ENCODE peak calls at places on chromosomes 2 and 18, in six cellular contexts. O is left ventricle myocardium inferior; U is heart right ventricle; X is dorsolateral prefrontal cortex; Q is lower lobe of right lung; E is CD8-positive, alpha-beta T cell. B is an unnamed sample.

GRCh38 chr18:24704921-24705620 is 244.6 kb downstream of the HRH4 start:
- DNase-seq in O (no peak), U (no peak), X (no peak), Q (no peak), E (no peak), B (no peak)

GRCh38 chr2:168346725-168347477 is 99.5 kb upstream of the STK39 start:
- DNase-seq in O (peak; percentile 42), U (peak; percentile 69), X (peak; percentile 78), Q (peak; percentile 56), E (peak; percentile 65), B (peak; percentile 32)

GRCh38 chr2:226247289-226248275 is 552.0 kb downstream of the IRS1 start:
- DNase-seq in O (no peak), U (no peak), X (no peak), Q (no peak), E (no peak), B (no peak)

GRCh38 chr2:31384771-31385276 is 29.7 kb downstream of the XDH start:
- DNase-seq in O (no peak), U (no peak), X (no peak), Q (no peak), E (no peak), B (no peak)

GRCh38 chr2:18630101-18630500 is 40.7 kb upstream of the NT5C1B start:
- DNase-seq in O (no peak), U (no peak), X (no peak), Q (no peak), E (no peak), B (no peak)

GRCh38 chr2:27016801-27017325 is 15.9 kb upstream of the TMEM214 start:
- DNase-seq in O (peak; percentile 41), U (peak; percentile 48), X (peak; percentile 59), Q (peak; percentile 56), E (peak; percentile 51), B (no peak)

GRCh38 chr18:35457140-35457704 is 40.5 kb downstream of the INO80C start:
- DNase-seq in O (no peak), U (no peak), X (no peak), Q (no peak), E (no peak), B (no peak)

GRCh38 chr2:137262600-137262999 is 497.3 kb downstream of the THSD7B start:
- DNase-seq in O (no peak), U (no peak), X (no peak), Q (no peak), E (no peak), B (no peak)

GRCh38 chr2:100752628-100753333 is 67.2 kb upstream of the NPAS2 start:
- DNase-seq in O (no peak), U (no peak), X (no peak), Q (no peak), E (no peak), B (no peak)

GRCh38 chr2:218879881-218880748 is 537 bp upstream of the WNT10A start:
- DNase-seq in O (no peak), U (no peak), X (no peak), Q (peak; percentile 68), E (peak; percentile 97), B (peak; percentile 86)

GRCh38 chr2:73295751-73296400 is 2.5 kb upstream of the EGR4 start:
- DNase-seq in O (no peak), U (no peak), X (no peak), Q (no peak), E (no peak), B (no peak)

GRCh38 chr2:143355814-143356213 is 226.6 kb downstream of the ARHGAP15 start:
- DNase-seq in O (no peak), U (no peak), X (no peak), Q (no peak), E (no peak), B (no peak)

DNA sequence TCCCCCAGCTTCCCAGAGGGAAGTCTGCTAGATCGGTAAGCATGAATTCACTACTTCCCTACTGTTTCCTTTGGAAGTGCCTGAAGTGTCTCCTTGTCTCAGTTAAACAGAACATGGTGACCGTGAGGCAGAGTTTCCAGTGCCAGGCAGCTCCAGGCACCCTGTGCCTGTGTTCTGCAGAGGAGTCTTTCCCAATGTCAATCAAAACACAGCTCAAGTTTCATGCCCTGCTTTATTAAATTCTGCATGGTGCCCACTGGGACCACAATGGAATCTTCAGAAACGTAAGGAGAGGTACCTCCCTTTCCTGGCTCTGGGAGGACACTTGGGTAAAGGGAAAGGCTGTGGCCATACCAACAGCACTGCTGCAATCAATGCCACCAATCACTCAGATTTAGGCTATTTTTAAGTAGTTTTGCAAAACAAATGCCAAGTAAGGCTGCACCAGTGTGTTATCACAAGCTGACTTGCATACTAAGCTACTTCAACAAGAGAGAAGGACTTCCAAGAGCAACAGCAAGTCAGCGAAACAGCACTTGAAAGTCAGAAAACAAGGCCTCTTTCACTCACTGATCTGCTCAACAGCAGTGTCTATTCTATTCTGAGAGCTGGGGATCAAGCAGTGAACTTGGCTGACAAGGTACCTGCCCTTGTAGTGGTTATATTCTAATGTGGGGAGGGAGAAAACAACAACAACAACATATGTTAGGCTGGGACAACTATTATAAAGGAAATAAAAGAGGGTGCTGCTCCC is 14.9 kb downstream of the LPIN2 start:
- DNase-seq in O (no peak), U (no peak), X (no peak), Q (no peak), E (no peak), B (no peak)
- H3K27ac ChIP-seq in O (peak overlapping the region; percentile 78), U (peak overlapping the region; percentile 42), X (peak overlapping the region; percentile 86), Q (peak overlapping the region; percentile 60), E (peak overlapping the region; percentile 19), B (peak overlapping the region; percentile 65)

GRCh38 chr2:99399063-99399462 is 61.9 kb downstream of the EIF5B start:
- DNase-seq in O (no peak), U (no peak), X (no peak), Q (no peak), E (no peak), B (no peak)
- H3K27ac ChIP-seq in O (peak overlapping the region; percentile 75), U (peak overlapping the region; percentile 77), X (peak overlapping the region; percentile 69), Q (no peak overlapping the region), E (no peak overlapping the region), B (no peak overlapping the region)

GRCh38 chr18:53753616-53754015 is 470.9 kb downstream of the MBD2 start:
- DNase-seq in O (no peak), U (no peak), X (no peak), Q (no peak), E (no peak), B (no peak)

GRCh38 chr18:53756607-53756972 is 467.9 kb downstream of the MBD2 start:
- DNase-seq in O (no peak), U (no peak), X (no peak), Q (no peak), E (no peak), B (no peak)

GRCh38 chr18:53754154-53754553 is 470.3 kb downstream of the MBD2 start:
- DNase-seq in O (no peak), U (no peak), X (no peak), Q (no peak), E (no peak), B (no peak)

GRCh38 chr18:53757346-53757745 is 467.1 kb downstream of the MBD2 start:
- DNase-seq in O (no peak), U (no peak), X (no peak), Q (no peak), E (no peak), B (no peak)

DNA sequence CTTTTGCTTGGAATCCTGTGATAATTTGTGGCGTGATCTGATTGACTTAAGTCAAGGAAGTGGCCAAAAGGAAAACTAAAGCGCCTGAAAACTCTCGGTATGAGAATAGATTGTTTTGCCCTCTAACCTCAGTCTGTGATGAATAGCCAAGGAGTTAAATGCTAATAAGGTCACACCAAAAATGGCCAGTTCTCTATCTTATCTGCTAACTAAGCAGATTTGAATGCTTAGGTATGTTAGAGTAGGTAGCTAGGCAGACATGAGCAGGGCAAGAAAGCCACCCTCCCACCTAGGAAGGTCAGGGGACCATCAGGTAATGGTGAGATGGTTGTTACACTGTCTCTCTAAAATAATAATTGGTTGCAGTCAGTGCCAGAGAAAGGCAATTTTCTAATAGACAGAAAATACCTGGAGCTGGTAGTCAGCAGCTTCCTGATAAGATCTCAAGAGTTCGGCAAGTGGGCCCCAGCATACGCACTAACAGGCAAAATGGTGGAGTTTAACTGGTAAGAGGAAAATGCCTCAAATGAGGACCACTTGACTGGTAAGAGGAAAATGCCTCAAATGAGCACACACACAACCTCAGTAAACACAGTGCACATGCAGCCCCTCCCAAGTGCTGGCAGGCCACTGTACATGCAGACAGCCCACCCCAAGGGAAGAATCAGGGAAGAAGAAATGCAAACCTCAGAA is 468.4 kb downstream of the MBD2 start:
- DNase-seq in O (no peak), U (no peak), X (no peak), Q (peak; percentile 81), E (no peak), B (no peak)
- H3K27ac ChIP-seq in O (no peak overlapping the region), U (no peak overlapping the region), X (no peak overlapping the region), Q (peak overlapping the region; percentile 75), E (no peak overlapping the region), B (no peak overlapping the region)

GRCh38 chr2:1324884-1325283 is 88.4 kb upstream of the TPO start:
- DNase-seq in O (no peak), U (no peak), X (no peak), Q (no peak), E (no peak), B (no peak)

GRCh38 chr2:1328684-1329083 is 84.6 kb upstream of the TPO start:
- DNase-seq in O (no peak), U (no peak), X (no peak), Q (no peak), E (no peak), B (no peak)
- H3K27ac ChIP-seq in O (no peak overlapping the region), U (no peak overlapping the region), X (no peak overlapping the region), Q (no peak overlapping the region), E (no peak overlapping the region), B (no peak overlapping the region)

GRCh38 chr2:166841679-166842078 is 46.6 kb upstream of the XIRP2 start:
- DNase-seq in O (no peak), U (no peak), X (no peak), Q (no peak), E (no peak), B (no peak)

GRCh38 chr2:166841152-166841551 is 47.1 kb upstream of the XIRP2 start:
- DNase-seq in O (no peak), U (no peak), X (no peak), Q (no peak), E (no peak), B (no peak)
- H3K27ac ChIP-seq in O (no peak overlapping the region), U (no peak overlapping the region), X (no peak overlapping the region), Q (no peak overlapping the region), E (no peak overlapping the region), B (no peak overlapping the region)

GRCh38 chr2:110103060-110103961 is 12.3 kb downstream of the MALL start:
- DNase-seq in O (no peak), U (no peak), X (no peak), Q (peak; percentile 50), E (no peak), B (no peak)
- H3K27ac ChIP-seq in O (peak overlapping the region; percentile 90), U (peak overlapping the region; percentile 78), X (no peak overlapping the region), Q (peak overlapping the region; percentile 87), E (no peak overlapping the region), B (no peak overlapping the region)